ENCODE peak calls at places on chromosomes 1 and 21, in four cellular contexts. Q is ELF-1, L is HCT116, R is RPMI8226. I is an unnamed sample.

GRCh38 chr1:91596474-91596873 is 95.8 kb downstream of the CDC7 start:
- DNase-seq in L (no peak), Q (no peak), R (no peak), I (no peak)

GRCh38 chr1:119815361-119815760 is 4.1 kb upstream of the REG4 start:
- DNase-seq in Q (no peak), L (no peak), R (no peak), I (no peak)

GRCh38 chr1:22418352-22418751 is 33.3 kb upstream of the ZBTB40 start:
- DNase-seq in L (no peak), Q (no peak), R (no peak), I (no peak)

GRCh38 chr1:6111571-6111970 is 65.9 kb downstream of the KCNAB2 start:
- DNase-seq in R (no peak), Q (no peak), L (no peak), I (no peak)

GRCh38 chr1:150477733-150478132 is 9.5 kb upstream of the TARS2 start:
- DNase-seq in Q (no peak), R (no peak), L (no peak), I (no peak)

GRCh38 chr1:174871886-174872285 is 127.9 kb upstream of the CACYBP start:
- DNase-seq in R (no peak), L (no peak), Q (no peak), I (peak; percentile 85)

GRCh38 chr21:45328198-45329087 is 40.7 kb upstream of the POFUT2 start:
- DNase-seq in R (no peak), Q (no peak), L (no peak), I (no peak)

GRCh38 chr1:218499021-218499691 is 154.0 kb downstream of the TGFB2 start:
- DNase-seq in Q (no peak), R (no peak), L (no peak), I (no peak)

GRCh38 chr1:5891736-5892135 is 100.5 kb downstream of the NPHP4 start:
- DNase-seq in Q (no peak), L (no peak), R (no peak), I (no peak)

GRCh38 chr1:170674239-170674638 is 10.3 kb downstream of the PRRX1 start:
- DNase-seq in R (no peak), Q (no peak), L (no peak), I (no peak)

GRCh38 chr1:160628799-160629263 is 18.0 kb downstream of the SLAMF1 start:
- DNase-seq in Q (peak; percentile 44), L (no peak), R (no peak), I (peak; percentile 71)

GRCh38 chr1:159172599-159173291 is 1.3 kb downstream of the CADM3 start:
- DNase-seq in Q (no peak), L (no peak), R (no peak), I (peak; percentile 80)

GRCh38 chr1:30768830-30769718 is 11.5 kb upstream of the LAPTM5 start:
- DNase-seq in Q (peak; percentile 57), R (no peak), L (no peak), I (no peak)

GRCh38 chr1:232767381-232768074 is 37.7 kb upstream of the MAP10 start:
- DNase-seq in Q (no peak), L (peak; percentile 10), R (peak; percentile 88), I (no peak)

GRCh38 chr1:158112994-158113758 is 67.5 kb upstream of the CD1D start:
- DNase-seq in R (peak; percentile 42), L (no peak), Q (peak; percentile 77), I (peak; percentile 71)

GRCh38 chr1:13543927-13544556 is 30.2 kb upstream of the LRRC38 start:
- DNase-seq in Q (peak; percentile 62), R (no peak), L (peak; percentile 42), I (peak; percentile 30)

GRCh38 chr21:38751379-38752050 is 54.2 kb upstream of the ETS2 start:
- DNase-seq in Q (no peak), R (no peak), L (no peak), I (no peak)

GRCh38 chr1:176816232-176816631 is 348.3 kb downstream of the ASTN1 start:
- DNase-seq in R (no peak), Q (no peak), L (no peak), I (peak; percentile 56)

GRCh38 chr1:68013351-68013750 is 37.1 kb downstream of the DIRAS3 start:
- DNase-seq in L (no peak), Q (no peak), R (no peak), I (no peak)

GRCh38 chr1:143574891-143575520 is 396.8 kb downstream of the FAM72C start:
- DNase-seq in R (no peak), Q (no peak), L (no peak), I (no peak)

GRCh38 chr21:43279578-43279894 is 110.7 kb downstream of the CRYAA start:
- DNase-seq in R (no peak), Q (no peak), L (no peak), I (no peak)

GRCh38 chr1:208029381-208030319 is 118.7 kb upstream of the CD34 start:
- DNase-seq in R (no peak), L (no peak), Q (no peak), I (no peak)

GRCh38 chr1:93666613-93667384 is 14.8 kb downstream of the BCAR3 start:
- DNase-seq in R (no peak), Q (peak; percentile 79), L (no peak), I (peak; percentile 95)

GRCh38 chr21:14554948-14555347 is 8.8 kb upstream of the SAMSN1 start:
- DNase-seq in R (no peak), L (no peak), Q (no peak), I (peak; percentile 1)

GRCh38 chr1:84849312-84849711 is 43.7 kb downstream of the LPAR3 start:
- DNase-seq in R (no peak), Q (no peak), L (no peak), I (peak; percentile 23)

GRCh38 chr1:156106624-156107488 is 7.7 kb upstream of the LMNA start:
- DNase-seq in L (no peak), Q (peak; percentile 95), R (no peak), I (peak; percentile 99)

GRCh38 chr1:151989131-151989868 is 4.4 kb downstream of the S100A10 start:
- DNase-seq in L (no peak), R (no peak), Q (no peak), I (no peak)

GRCh38 chr1:161930064-161930463 is 93.6 kb downstream of the OLFML2B start:
- DNase-seq in L (no peak), R (no peak), Q (no peak), I (no peak)

GRCh38 chr21:14533555-14534400 is 12.3 kb downstream of the SAMSN1 start:
- DNase-seq in Q (no peak), R (no peak), L (peak; percentile 67), I (peak; percentile 8)

GRCh38 chr1:121595089-121595488 is 410.3 kb downstream of the SRGAP2C start:
- DNase-seq in L (no peak), R (no peak), Q (no peak), I (no peak)

GRCh38 chr1:29395724-29396437 is 159.6 kb downstream of the PTPRU start:
- DNase-seq in Q (no peak), R (no peak), L (no peak), I (no peak)

GRCh38 chr21:34722684-34723300 is 54.0 kb downstream of the CLIC6 start:
- DNase-seq in Q (peak; percentile 63), L (no peak), R (peak; percentile 16), I (peak; percentile 59)

GRCh38 chr1:101388904-101389546 is 152.2 kb downstream of the S1PR1 start:
- DNase-seq in R (no peak), L (no peak), Q (no peak), I (no peak)

GRCh38 chr21:36193200-36193599 is 36.6 kb downstream of the DOP1B start:
- DNase-seq in L (no peak), Q (peak; percentile 87), R (no peak), I (peak; percentile 90)

GRCh38 chr21:21103692-21104091 is 105.5 kb downstream of the NCAM2 start:
- DNase-seq in Q (no peak), L (no peak), R (no peak), I (no peak)

GRCh38 chr1:62784509-62785365 is 805 bp downstream of the ATG4C start:
- DNase-seq in Q (no peak), L (no peak), R (no peak), I (no peak)

GRCh38 chr1:25148673-25149300 is 83.5 kb downstream of the SYF2 start:
- DNase-seq in L (no peak), Q (no peak), R (peak; percentile 33), I (peak; percentile 63)

GRCh38 chr21:29072873-29073221 is 601 bp downstream of the CCT8 start:
- DNase-seq in Q (peak; percentile 47), R (no peak), L (no peak), I (peak; percentile 59)

GRCh38 chr1:47839460-47839760 is 157.8 kb downstream of the TRABD2B start:
- DNase-seq in R (no peak), L (no peak), Q (no peak), I (no peak)